ENCODE peak calls at places on chromosomes 5 and 9, in eight cellular contexts. Q, N, S, A, B, R, E and D are unnamed samples.

GRCh38 chr9:114310471-114311450 is 12.1 kb upstream of the ORM1 start:
- DNase-seq in Q (no peak), N (no peak), S (no peak), A (no peak), B (peak; percentile 20), R (no peak), E (no peak), D (peak; percentile 9)

GRCh38 chr9:4293293-4293931 is 6.5 kb downstream of the GLIS3 start:
- DNase-seq in Q (peak; percentile 23), N (no peak), S (no peak), A (no peak), B (no peak), R (peak; percentile 50), E (no peak), D (no peak)

GRCh38 chr5:1545798-1546355 is 22.1 kb upstream of the LPCAT1 start:
- DNase-seq in Q (no peak), N (no peak), S (no peak), A (peak; percentile 62), B (peak; percentile 77), R (no peak), E (no peak), D (no peak)

GRCh38 chr9:74770508-74771261 is 117.0 kb downstream of the TRPM6 start:
- DNase-seq in Q (peak; percentile 49), N (peak; percentile 8), S (peak; percentile 7), A (no peak), B (no peak), R (peak; percentile 81), E (peak; percentile 71), D (no peak)

GRCh38 chr9:79692857-79693571 is 121.2 kb downstream of the TLE4 start:
- DNase-seq in Q (no peak), N (no peak), S (no peak), A (no peak), B (no peak), R (no peak), E (no peak), D (no peak)

GRCh38 chr5:13553896-13554295 is 390.6 kb downstream of the DNAH5 start:
- DNase-seq in Q (peak; percentile 76), N (no peak), S (no peak), A (no peak), B (no peak), R (peak; percentile 3), E (no peak), D (no peak)

GRCh38 chr5:143582869-143583268 is 179.4 kb upstream of the NR3C1 start:
- DNase-seq in Q (no peak), N (no peak), S (no peak), A (no peak), B (no peak), R (no peak), E (peak; percentile 71), D (no peak)

GRCh38 chr9:138008081-138008841 is 130.7 kb downstream of the CACNA1B start:
- DNase-seq in Q (no peak), N (no peak), S (no peak), A (no peak), B (no peak), R (no peak), E (no peak), D (peak; percentile 41)

GRCh38 chr9:131633491-131634031 is 88.2 kb downstream of the PRRT1B start:
- DNase-seq in Q (no peak), N (no peak), S (no peak), A (no peak), B (no peak), R (no peak), E (no peak), D (no peak)

GRCh38 chr9:93266521-93267001 is 82.6 kb downstream of the WNK2 start:
- DNase-seq in Q (no peak), N (no peak), S (no peak), A (no peak), B (no peak), R (no peak), E (peak; percentile 75), D (no peak)

GRCh38 chr5:14322437-14323187 is 179.5 kb downstream of the TRIO start:
- DNase-seq in Q (no peak), N (no peak), S (no peak), A (no peak), B (no peak), R (no peak), E (no peak), D (no peak)

GRCh38 chr5:107301959-107302840 is 368.5 kb downstream of the EFNA5 start:
- DNase-seq in Q (no peak), N (no peak), S (no peak), A (no peak), B (no peak), R (no peak), E (no peak), D (no peak)

GRCh38 chr5:180160215-180160614 is 48.8 kb downstream of the RASGEF1C start:
- DNase-seq in Q (no peak), N (no peak), S (no peak), A (no peak), B (no peak), R (no peak), E (no peak), D (no peak)

GRCh38 chr5:3261081-3261480 is 334.6 kb upstream of the IRX1 start:
- DNase-seq in Q (no peak), N (no peak), S (no peak), A (no peak), B (no peak), R (no peak), E (no peak), D (no peak)

GRCh38 chr9:86352440-86353106 is 1.6 kb downstream of the TUT7 start:
- DNase-seq in Q (no peak), N (no peak), S (no peak), A (no peak), B (no peak), R (no peak), E (peak; percentile 50), D (no peak)

GRCh38 chr5:138382347-138382746 is 29.9 kb downstream of the KDM3B start:
- DNase-seq in Q (no peak), N (no peak), S (no peak), A (no peak), B (no peak), R (no peak), E (no peak), D (peak; percentile 30)

GRCh38 chr9:16180546-16180945 is 627.7 kb downstream of the CCDC171 start:
- DNase-seq in Q (no peak), N (no peak), S (no peak), A (no peak), B (no peak), R (no peak), E (no peak), D (no peak)

GRCh38 chr5:158522001-158522400 is 577.7 kb downstream of the EBF1 start:
- DNase-seq in Q (no peak), N (no peak), S (no peak), A (no peak), B (no peak), R (no peak), E (no peak), D (no peak)

GRCh38 chr5:151280443-151280842 is 23.1 kb downstream of the SLC36A3 start:
- DNase-seq in Q (no peak), N (no peak), S (no peak), A (no peak), B (no peak), R (no peak), E (no peak), D (no peak)

GRCh38 chr5:73629456-73629855 is 3.5 kb downstream of the ARHGEF28 start:
- DNase-seq in Q (no peak), N (no peak), S (no peak), A (no peak), B (no peak), R (no peak), E (no peak), D (no peak)

GRCh38 chr5:73626814-73627313 is 868 bp downstream of the ARHGEF28 start:
- DNase-seq in Q (no peak), N (no peak), S (no peak), A (no peak), B (no peak), R (no peak), E (no peak), D (no peak)

GRCh38 chr5:73631500-73631899 is 5.5 kb downstream of the ARHGEF28 start:
- DNase-seq in Q (no peak), N (no peak), S (no peak), A (no peak), B (no peak), R (no peak), E (no peak), D (no peak)

GRCh38 chr5:73633060-73633459 is 7.1 kb downstream of the ARHGEF28 start:
- DNase-seq in Q (no peak), N (no peak), S (no peak), A (no peak), B (no peak), R (no peak), E (no peak), D (no peak)

DNA sequence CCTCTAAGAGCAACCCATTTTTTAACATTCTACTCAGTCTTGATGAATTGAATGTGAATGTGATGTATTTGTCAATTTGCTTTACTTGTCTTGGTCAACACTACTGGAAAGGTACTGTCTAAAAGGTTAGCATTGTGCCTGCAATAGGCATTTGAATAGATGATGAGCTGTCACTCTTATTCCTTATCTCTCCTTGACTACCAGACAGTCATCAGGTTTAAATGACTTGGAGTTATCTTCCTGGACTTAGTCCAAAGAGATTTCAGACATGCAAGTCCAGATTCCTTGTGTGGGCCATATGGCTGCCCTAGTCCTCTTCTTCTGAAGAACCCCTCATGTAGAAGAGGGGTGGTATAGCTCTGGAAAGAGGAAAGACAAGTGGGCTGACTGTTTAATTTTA is 4.8 kb downstream of the ARHGEF28 start:
- DNase-seq in Q (no peak), N (no peak), S (no peak), A (no peak), B (no peak), R (no peak), E (no peak), D (no peak)
- H3K4me1 ChIP-seq in Q (peaks cover 6% of the 10 kb centered on the region), N (no peaks in the 10 kb centered on the region), S (no peaks in the 10 kb centered on the region), A (peaks cover 7% of the 10 kb centered on the region), B (peaks cover 41% of the 10 kb centered on the region), R (peaks cover 48% of the 10 kb centered on the region), E (no peaks in the 10 kb centered on the region), D (no peaks in the 10 kb centered on the region)

GRCh38 chr9:128206484-128206883 is 3.3 kb downstream of the DNM1 start:
- DNase-seq in Q (no peak), N (no peak), S (no peak), A (no peak), B (no peak), R (no peak), E (no peak), D (no peak)
- H3K4me3 ChIP-seq in Q (no peak overlapping the region), N (no peak overlapping the region), S (no peak overlapping the region), A (no peak overlapping the region), B (no peak overlapping the region), R (peak overlapping the region; percentile 7), E (no peak overlapping the region), D (no peak overlapping the region)

GRCh38 chr9:130359819-130360218 is 84.9 kb upstream of the ASS1 start:
- DNase-seq in Q (peak; percentile 22), N (no peak), S (no peak), A (no peak), B (no peak), R (no peak), E (no peak), D (no peak)
- TF ChIP-seq CTCF in Q (peak; percentile 15), N (no peak), S (no peak), A (no peak), B (no peak), R (no peak), E (no peak), D (no peak)

DNA sequence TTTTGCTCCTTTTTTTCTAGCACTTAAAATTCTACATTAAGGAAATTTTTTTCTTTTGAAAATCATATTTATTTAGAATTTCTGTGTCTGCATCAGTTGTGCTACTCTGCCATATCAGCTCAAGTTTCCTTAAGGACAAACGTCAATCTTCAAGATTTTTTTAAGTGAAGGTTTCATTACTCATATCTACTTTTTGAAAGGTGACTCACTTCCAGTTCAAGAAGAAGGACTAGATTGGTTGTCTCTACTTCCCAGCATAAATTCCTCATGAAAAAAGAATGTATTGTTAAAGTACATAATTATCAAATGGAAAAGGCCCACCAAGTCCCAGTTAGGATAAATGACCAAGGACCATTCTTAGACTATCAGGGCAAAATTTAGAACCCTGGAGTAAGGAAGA is 626.5 kb downstream of the DMRTA1 start:
- DNase-seq in Q (no peak), N (no peak), S (no peak), A (no peak), B (no peak), R (no peak), E (no peak), D (no peak)
- H3K4me1 ChIP-seq in Q (no peaks in the 10 kb centered on the region), N (no peaks in the 10 kb centered on the region), S (no peaks in the 10 kb centered on the region), A (no peaks in the 10 kb centered on the region), B (no peaks in the 10 kb centered on the region), R (no peaks in the 10 kb centered on the region), E (no peaks in the 10 kb centered on the region), D (no peaks in the 10 kb centered on the region)